ENCODE peak calls at places on chromosomes 3 and 15, in nine cellular contexts. One of them, this sample, is unnamed.
A peak's percentile ranks its signal among the peaks of the same experiment; 100 is the strongest.

GRCh38 chr3:22175899-22176298 is 424.9 kb upstream of the ZNF385D start:
- DNase-seq in AG04450: no peak
- DNase-seq in choroid plexus epithelial cell: peak; percentile 42
- DNase-seq in adrenal gland: no peak
- DNase-seq in endothelial cell: no peak
- DNase-seq in cardiac fibroblast: peak; percentile 5
- DNase-seq in glutamatergic neuron: no peak
- DNase-seq in heart right ventricle: no peak
- DNase-seq in A549: no peak
- DNase-seq in this sample: peak; percentile 7

GRCh38 chr3:149603126-149604074 is 54.4 kb downstream of the WWTR1 start:
- DNase-seq in A549: peak; percentile 60
- DNase-seq in glutamatergic neuron: no peak
- DNase-seq in choroid plexus epithelial cell: peak; percentile 79
- DNase-seq in cardiac fibroblast: peak; percentile 62
- DNase-seq in adrenal gland: no peak
- DNase-seq in endothelial cell: no peak
- DNase-seq in AG04450: no peak
- DNase-seq in heart right ventricle: no peak
- DNase-seq in this sample: peak; percentile 45

GRCh38 chr3:185658504-185658912 is 72.4 kb downstream of the SENP2 start:
- DNase-seq in adrenal gland: peak; percentile 77
- DNase-seq in endothelial cell: no peak
- DNase-seq in choroid plexus epithelial cell: peak; percentile 99
- DNase-seq in glutamatergic neuron: no peak
- DNase-seq in AG04450: peak; percentile 94
- DNase-seq in cardiac fibroblast: peak; percentile 98
- DNase-seq in heart right ventricle: no peak
- DNase-seq in A549: peak; percentile 13
- DNase-seq in this sample: peak; percentile 96

GRCh38 chr15:82540055-82540983 is at the start of gene RPS17:
- DNase-seq in glutamatergic neuron: peak; percentile 98
- DNase-seq in heart right ventricle: peak; percentile 98
- DNase-seq in AG04450: peak; percentile 89
- DNase-seq in adrenal gland: peak; percentile 96
- DNase-seq in A549: peak; percentile 98
- DNase-seq in choroid plexus epithelial cell: peak; percentile 98
- DNase-seq in endothelial cell: peak; percentile 99
- DNase-seq in cardiac fibroblast: peak; percentile 98
- DNase-seq in this sample: peak; percentile 95

GRCh38 chr3:128679338-128679737 is 28.7 kb upstream of the RPN1 start:
- DNase-seq in heart right ventricle: no peak
- DNase-seq in AG04450: no peak
- DNase-seq in choroid plexus epithelial cell: no peak
- DNase-seq in glutamatergic neuron: no peak
- DNase-seq in A549: no peak
- DNase-seq in adrenal gland: no peak
- DNase-seq in cardiac fibroblast: no peak
- DNase-seq in endothelial cell: no peak
- DNase-seq in this sample: no peak

GRCh38 chr3:69761896-69762789 is 22.9 kb downstream of the MITF start:
- DNase-seq in cardiac fibroblast: peak; percentile 57
- DNase-seq in endothelial cell: no peak
- DNase-seq in adrenal gland: no peak
- DNase-seq in heart right ventricle: no peak
- DNase-seq in AG04450: peak; percentile 61
- DNase-seq in A549: no peak
- DNase-seq in choroid plexus epithelial cell: peak; percentile 94
- DNase-seq in glutamatergic neuron: no peak
- DNase-seq in this sample: peak; percentile 56

GRCh38 chr3:140022061-140022781 is 87.2 kb downstream of the CLSTN2 start:
- DNase-seq in heart right ventricle: peak; percentile 37
- DNase-seq in endothelial cell: no peak
- DNase-seq in choroid plexus epithelial cell: peak; percentile 30
- DNase-seq in cardiac fibroblast: no peak
- DNase-seq in A549: no peak
- DNase-seq in AG04450: no peak
- DNase-seq in glutamatergic neuron: no peak
- DNase-seq in adrenal gland: no peak
- DNase-seq in this sample: no peak

GRCh38 chr15:62618432-62618831 is 424.1 kb upstream of the TPM1 start:
- DNase-seq in heart right ventricle: no peak
- DNase-seq in endothelial cell: no peak
- DNase-seq in adrenal gland: no peak
- DNase-seq in AG04450: peak; percentile 79
- DNase-seq in choroid plexus epithelial cell: peak; percentile 67
- DNase-seq in cardiac fibroblast: peak; percentile 49
- DNase-seq in A549: no peak
- DNase-seq in glutamatergic neuron: no peak
- DNase-seq in this sample: peak; percentile 45

GRCh38 chr3:126558336-126559071 is at the start of gene C3orf22:
- DNase-seq in A549: no peak
- DNase-seq in endothelial cell: peak; percentile 2
- DNase-seq in cardiac fibroblast: no peak
- DNase-seq in adrenal gland: peak; percentile 8
- DNase-seq in AG04450: no peak
- DNase-seq in heart right ventricle: no peak
- DNase-seq in glutamatergic neuron: peak; percentile 30
- DNase-seq in choroid plexus epithelial cell: no peak
- DNase-seq in this sample: no peak

GRCh38 chr3:50089603-50089945 is 855 bp downstream of the RBM5 start:
- DNase-seq in heart right ventricle: no peak
- DNase-seq in endothelial cell: no peak
- DNase-seq in AG04450: no peak
- DNase-seq in choroid plexus epithelial cell: peak; percentile 62
- DNase-seq in adrenal gland: peak; percentile 46
- DNase-seq in cardiac fibroblast: no peak
- DNase-seq in glutamatergic neuron: no peak
- DNase-seq in A549: peak; percentile 15
- DNase-seq in this sample: peak; percentile 14

GRCh38 chr3:30730967-30731366 is 124.6 kb downstream of the TGFBR2 start:
- DNase-seq in heart right ventricle: no peak
- DNase-seq in choroid plexus epithelial cell: no peak
- DNase-seq in A549: no peak
- DNase-seq in AG04450: no peak
- DNase-seq in glutamatergic neuron: no peak
- DNase-seq in adrenal gland: no peak
- DNase-seq in endothelial cell: no peak
- DNase-seq in cardiac fibroblast: no peak
- DNase-seq in this sample: no peak

GRCh38 chr3:133289322-133289721 is 110.5 kb upstream of the BFSP2 start:
- DNase-seq in choroid plexus epithelial cell: no peak
- DNase-seq in endothelial cell: no peak
- DNase-seq in glutamatergic neuron: no peak
- DNase-seq in A549: no peak
- DNase-seq in AG04450: no peak
- DNase-seq in cardiac fibroblast: no peak
- DNase-seq in adrenal gland: no peak
- DNase-seq in heart right ventricle: no peak
- DNase-seq in this sample: no peak

GRCh38 chr15:66502491-66502890 is 2.2 kb downstream of the RPL4 start:
- DNase-seq in cardiac fibroblast: no peak
- DNase-seq in endothelial cell: no peak
- DNase-seq in glutamatergic neuron: no peak
- DNase-seq in adrenal gland: no peak
- DNase-seq in AG04450: no peak
- DNase-seq in heart right ventricle: no peak
- DNase-seq in choroid plexus epithelial cell: no peak
- DNase-seq in A549: no peak
- DNase-seq in this sample: no peak

GRCh38 chr15:50873935-50874353 is 34.5 kb upstream of the AP4E1 start:
- DNase-seq in glutamatergic neuron: no peak
- DNase-seq in endothelial cell: no peak
- DNase-seq in cardiac fibroblast: no peak
- DNase-seq in heart right ventricle: no peak
- DNase-seq in AG04450: no peak
- DNase-seq in adrenal gland: no peak
- DNase-seq in choroid plexus epithelial cell: no peak
- DNase-seq in A549: no peak
- DNase-seq in this sample: no peak

GRCh38 chr3:30285188-30286006 is 321.0 kb upstream of the TGFBR2 start:
- DNase-seq in AG04450: no peak
- DNase-seq in cardiac fibroblast: no peak
- DNase-seq in glutamatergic neuron: no peak
- DNase-seq in A549: no peak
- DNase-seq in endothelial cell: no peak
- DNase-seq in heart right ventricle: no peak
- DNase-seq in choroid plexus epithelial cell: no peak
- DNase-seq in adrenal gland: no peak
- DNase-seq in this sample: no peak

GRCh38 chr3:113695818-113696645 is at the start of gene USF3:
- DNase-seq in heart right ventricle: peak; percentile 79
- DNase-seq in A549: peak; percentile 79
- DNase-seq in glutamatergic neuron: peak; percentile 70
- DNase-seq in choroid plexus epithelial cell: peak; percentile 58
- DNase-seq in adrenal gland: peak; percentile 63
- DNase-seq in endothelial cell: peak; percentile 63
- DNase-seq in AG04450: no peak
- DNase-seq in cardiac fibroblast: peak; percentile 63
- DNase-seq in this sample: peak; percentile 60
- TF ChIP-seq CTCF in heart right ventricle: peak; percentile 30
- TF ChIP-seq CTCF in A549: no peak
- TF ChIP-seq CTCF in glutamatergic neuron: no peak
- TF ChIP-seq CTCF in choroid plexus epithelial cell: no peak
- TF ChIP-seq CTCF in adrenal gland: no peak
- TF ChIP-seq CTCF in endothelial cell: no peak
- TF ChIP-seq CTCF in AG04450: no peak
- TF ChIP-seq CTCF in cardiac fibroblast: no peak
- TF ChIP-seq CTCF in this sample: no peak

GRCh38 chr3:23879485-23879884 is 37.3 kb downstream of the NKIRAS1 start:
- DNase-seq in choroid plexus epithelial cell: no peak
- DNase-seq in AG04450: no peak
- DNase-seq in heart right ventricle: no peak
- DNase-seq in endothelial cell: no peak
- DNase-seq in adrenal gland: no peak
- DNase-seq in cardiac fibroblast: no peak
- DNase-seq in A549: no peak
- DNase-seq in glutamatergic neuron: no peak
- DNase-seq in this sample: no peak

GRCh38 chr3:23877324-23877980 is 39.3 kb downstream of the NKIRAS1 start:
- DNase-seq in glutamatergic neuron: no peak
- DNase-seq in AG04450: no peak
- DNase-seq in endothelial cell: no peak
- DNase-seq in A549: no peak
- DNase-seq in adrenal gland: peak; percentile 53
- DNase-seq in heart right ventricle: no peak
- DNase-seq in cardiac fibroblast: peak; percentile 91
- DNase-seq in choroid plexus epithelial cell: peak; percentile 84
- DNase-seq in this sample: peak; percentile 93

GRCh38 chr3:23882487-23882918 is 34.3 kb downstream of the NKIRAS1 start:
- DNase-seq in A549: no peak
- DNase-seq in adrenal gland: no peak
- DNase-seq in choroid plexus epithelial cell: no peak
- DNase-seq in endothelial cell: no peak
- DNase-seq in heart right ventricle: no peak
- DNase-seq in cardiac fibroblast: no peak
- DNase-seq in glutamatergic neuron: no peak
- DNase-seq in AG04450: no peak
- DNase-seq in this sample: no peak

GRCh38 chr3:23884481-23884880 is 32.3 kb downstream of the NKIRAS1 start:
- DNase-seq in cardiac fibroblast: no peak
- DNase-seq in choroid plexus epithelial cell: no peak
- DNase-seq in A549: no peak
- DNase-seq in glutamatergic neuron: no peak
- DNase-seq in heart right ventricle: no peak
- DNase-seq in AG04450: no peak
- DNase-seq in adrenal gland: no peak
- DNase-seq in endothelial cell: no peak
- DNase-seq in this sample: peak; percentile 26

GRCh38 chr3:23880703-23881339 is 36.0 kb downstream of the NKIRAS1 start:
- DNase-seq in endothelial cell: no peak
- DNase-seq in cardiac fibroblast: no peak
- DNase-seq in AG04450: no peak
- DNase-seq in heart right ventricle: no peak
- DNase-seq in choroid plexus epithelial cell: no peak
- DNase-seq in adrenal gland: no peak
- DNase-seq in glutamatergic neuron: no peak
- DNase-seq in A549: no peak
- DNase-seq in this sample: no peak
- TF ChIP-seq CTCF in endothelial cell: no peak
- TF ChIP-seq CTCF in cardiac fibroblast: no peak
- TF ChIP-seq CTCF in AG04450: no peak
- TF ChIP-seq CTCF in heart right ventricle: no peak
- TF ChIP-seq CTCF in choroid plexus epithelial cell: no peak
- TF ChIP-seq CTCF in adrenal gland: no peak
- TF ChIP-seq CTCF in glutamatergic neuron: no peak
- TF ChIP-seq CTCF in A549: no peak
- TF ChIP-seq CTCF in this sample: no peak

DNA sequence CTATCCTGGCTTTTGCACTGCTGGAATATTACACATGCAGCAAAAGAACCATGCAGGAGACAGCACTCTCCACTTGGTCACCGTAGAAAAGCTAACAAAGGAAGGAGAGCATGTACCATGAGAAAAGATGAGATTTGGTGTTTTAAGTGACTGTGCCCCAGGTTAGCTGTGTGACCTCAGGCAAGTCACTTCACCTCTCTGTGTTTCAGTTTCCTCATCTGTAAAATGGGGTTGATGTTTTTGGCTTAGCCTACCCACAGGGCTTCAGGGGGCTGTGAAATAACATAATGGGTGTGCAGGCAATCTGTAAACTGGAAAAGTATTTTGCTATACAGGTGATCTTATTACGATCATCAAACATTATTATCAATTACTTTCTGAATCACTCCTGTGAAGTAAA is 69.3 kb upstream of the SLC6A11 start:
- DNase-seq in choroid plexus epithelial cell: no peak
- DNase-seq in cardiac fibroblast: no peak
- DNase-seq in endothelial cell: no peak
- DNase-seq in A549: no peak
- DNase-seq in AG04450: no peak
- DNase-seq in glutamatergic neuron: no peak
- DNase-seq in adrenal gland: no peak
- DNase-seq in heart right ventricle: no peak
- DNase-seq in this sample: no peak
- TF ChIP-seq CTCF in choroid plexus epithelial cell: no peak
- TF ChIP-seq CTCF in cardiac fibroblast: no peak
- TF ChIP-seq CTCF in endothelial cell: no peak
- TF ChIP-seq CTCF in A549: no peak
- TF ChIP-seq CTCF in AG04450: no peak
- TF ChIP-seq CTCF in glutamatergic neuron: no peak
- TF ChIP-seq CTCF in adrenal gland: no peak
- TF ChIP-seq CTCF in heart right ventricle: no peak
- TF ChIP-seq CTCF in this sample: no peak

DNA sequence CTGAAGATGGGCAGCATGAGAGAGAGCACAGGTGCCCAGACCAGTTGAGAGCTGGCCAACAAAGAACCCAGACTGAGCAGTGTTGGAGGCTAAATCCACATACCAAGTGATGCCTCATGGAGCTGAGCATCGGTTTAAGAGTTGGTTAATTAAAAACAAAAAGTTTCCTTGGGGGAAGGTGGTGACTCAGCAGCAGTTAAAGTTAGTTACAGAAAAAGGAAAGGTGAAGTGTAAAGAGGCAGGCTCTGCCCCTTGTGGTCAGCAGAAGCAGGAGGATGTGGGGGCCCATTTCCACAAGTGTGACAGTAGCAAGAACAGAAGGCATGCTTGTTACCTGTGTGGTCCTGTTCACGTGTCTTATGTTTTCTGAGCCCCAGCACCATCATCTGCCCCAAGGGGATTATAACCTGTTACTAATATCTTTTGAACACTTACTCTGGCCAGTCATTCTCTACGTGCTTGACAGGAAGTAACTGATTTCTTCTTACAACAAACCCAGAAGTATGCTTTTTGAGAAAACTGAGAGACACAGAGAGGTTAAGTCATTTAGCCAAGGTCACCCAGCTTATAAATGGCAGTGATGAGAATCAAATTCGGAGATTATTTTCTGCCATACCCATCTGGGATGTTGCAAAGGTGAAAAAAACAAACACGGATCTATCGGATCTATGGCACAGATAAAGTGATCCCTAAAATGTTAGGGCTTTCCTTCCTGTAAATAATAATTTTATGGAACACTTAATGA is 91.0 kb downstream of the EPHB1 start:
- DNase-seq in choroid plexus epithelial cell: no peak
- DNase-seq in adrenal gland: no peak
- DNase-seq in glutamatergic neuron: no peak
- DNase-seq in cardiac fibroblast: no peak
- DNase-seq in A549: no peak
- DNase-seq in endothelial cell: no peak
- DNase-seq in AG04450: no peak
- DNase-seq in heart right ventricle: no peak
- DNase-seq in this sample: no peak
- TF ChIP-seq CTCF in choroid plexus epithelial cell: no peak
- TF ChIP-seq CTCF in adrenal gland: no peak
- TF ChIP-seq CTCF in glutamatergic neuron: peak; percentile 12
- TF ChIP-seq CTCF in cardiac fibroblast: no peak
- TF ChIP-seq CTCF in A549: no peak
- TF ChIP-seq CTCF in endothelial cell: no peak
- TF ChIP-seq CTCF in AG04450: no peak
- TF ChIP-seq CTCF in heart right ventricle: no peak
- TF ChIP-seq CTCF in this sample: no peak

This sample was measured in MCF 10A.